ENCODE peak calls at places on chromosomes 4 and X, in five cellular contexts. G is fibroblast of mammary gland, Z is fibroblast of lung, M is neural progenitor cell, P is A549. N is an unnamed sample.

GRCh38 chr4:14842964-14843630 is 159.2 kb upstream of the CPEB2 start:
- DNase-seq in G (no peak), Z (no peak), M (no peak), P (no peak), N (no peak)

GRCh38 chr4:54005475-54005874 is 58.9 kb downstream of the CHIC2 start:
- DNase-seq in G (peak; percentile 51), Z (peak; percentile 22), M (no peak), P (no peak), N (peak; percentile 47)

GRCh38 chr4:40164459-40164858 is 32.4 kb upstream of the RHOH start:
- DNase-seq in G (no peak), Z (peak; percentile 16), M (no peak), P (no peak), N (no peak)

GRCh38 chr4:57110635-57111546 is 706 bp upstream of the IGFBP7 start:
- DNase-seq in G (peak; percentile 57), Z (peak; percentile 81), M (peak; percentile 81), P (no peak), N (peak; percentile 74)

GRCh38 chr4:76806336-76806735 is 91.6 kb downstream of the SOWAHB start:
- DNase-seq in G (no peak), Z (peak; percentile 84), M (no peak), P (no peak), N (peak; percentile 55)

GRCh38 chr4:48746608-48747374 is 33.3 kb downstream of the FRYL start:
- DNase-seq in G (no peak), Z (no peak), M (no peak), P (no peak), N (no peak)

GRCh38 chrX:69117876-69118526 is 47.3 kb downstream of the PJA1 start:
- DNase-seq in G (no peak), Z (no peak), M (no peak), P (no peak), N (no peak)

GRCh38 chrX:114905251-114905650 is 112.2 kb downstream of the IL13RA2 start:
- DNase-seq in G (no peak), Z (no peak), M (no peak), P (no peak), N (no peak)

GRCh38 chrX:149908727-149909126 is 20.6 kb upstream of the HSFX4 start:
- DNase-seq in G (no peak), Z (no peak), M (no peak), P (no peak), N (no peak)

GRCh38 chr4:26687728-26688127 is 103.8 kb downstream of the TBC1D19 start:
- DNase-seq in G (peak; percentile 68), Z (peak; percentile 97), M (no peak), P (no peak), N (peak; percentile 74)

GRCh38 chr4:3111461-3111860 is 37.0 kb downstream of the HTT start:
- DNase-seq in G (peak; percentile 63), Z (peak; percentile 58), M (no peak), P (no peak), N (peak; percentile 87)

GRCh38 chr4:174516794-174517193 is 5.5 kb downstream of the HPGD start:
- DNase-seq in G (no peak), Z (no peak), M (no peak), P (no peak), N (no peak)
- H3K4me3 ChIP-seq in G (no peak overlapping the region), Z (no peak overlapping the region), M (no peak overlapping the region), P (no peak overlapping the region), N (no peak overlapping the region)

GRCh38 chr4:4480685-4481393 is 61.0 kb downstream of the STX18 start:
- DNase-seq in G (peak; percentile 50), Z (peak; percentile 33), M (peak; percentile 31), P (peak; percentile 4), N (peak; percentile 38)
- TF ChIP-seq CTCF in G (peak; percentile 71), Z (peak; percentile 65), M (peak; percentile 60), P (peak; percentile 36), N (peak; percentile 69)

GRCh38 chrX:2931155-2931554 is 2.0 kb upstream of the ARSD start:
- DNase-seq in G (no peak), Z (no peak), M (no peak), P (no peak), N (no peak)

GRCh38 chrX:2931612-2932011 is 2.5 kb upstream of the ARSD start:
- DNase-seq in G (no peak), Z (no peak), M (peak; percentile 21), P (no peak), N (no peak)

GRCh38 chrX:2928583-2929434 is at the start of gene ARSD:
- DNase-seq in G (peak; percentile 90), Z (peak; percentile 96), M (peak; percentile 95), P (peak; percentile 97), N (peak; percentile 89)

GRCh38 chrX:2926664-2927275 is 2.4 kb downstream of the ARSD start:
- DNase-seq in G (no peak), Z (no peak), M (no peak), P (no peak), N (no peak)

GRCh38 chrX:2928127-2928582 is 984 bp downstream of the ARSD start:
- DNase-seq in G (no peak), Z (peak; percentile 83), M (peak; percentile 85), P (no peak), N (no peak)
- H3K4me3 ChIP-seq in G (peak overlapping the region; percentile 43), Z (peak overlapping the region; percentile 25), M (peak overlapping the region; percentile 89), P (peak overlapping the region; percentile 94), N (peak overlapping the region; percentile 62)

GRCh38 chr4:8745828-8746225 is 125.8 kb downstream of the HMX1 start:
- DNase-seq in G (no peak), Z (no peak), M (no peak), P (no peak), N (no peak)
- TF ChIP-seq CTCF in G (no peak), Z (no peak), M (no peak), P (no peak), N (no peak)

GRCh38 chrX:41276661-41277506 is 57.1 kb upstream of the DDX3X start:
- DNase-seq in G (no peak), Z (no peak), M (no peak), P (no peak), N (no peak)
- H3K4me3 ChIP-seq in G (peak overlapping the region; percentile 50), Z (peak overlapping the region; percentile 46), M (peak overlapping the region; percentile 44), P (peak overlapping the region; percentile 54), N (peak overlapping the region; percentile 51)